ENCODE peak calls at places on chromosomes 4 and X, in six cellular contexts. One of them, this sample, is unnamed.

GRCh38 chrX:77936299-77936698 is 25.8 kb downstream of the ATP7A start:
- DNase-seq in SK-N-SH: no peak
- DNase-seq in HepG2: no peak
- DNase-seq in H1: no peak
- DNase-seq in GM12878: no peak
- DNase-seq in K562: no peak
- DNase-seq in this sample: no peak

GRCh38 chr4:48896845-48897244 is 9.7 kb downstream of the OCIAD2 start:
- DNase-seq in SK-N-SH: no peak
- DNase-seq in K562: no peak
- DNase-seq in HepG2: no peak
- DNase-seq in GM12878: no peak
- DNase-seq in H1: no peak
- DNase-seq in this sample: no peak

GRCh38 chrX:64805683-64806082 is 170.6 kb downstream of the ZC4H2 start:
- DNase-seq in SK-N-SH: no peak
- DNase-seq in HepG2: no peak
- DNase-seq in K562: no peak
- DNase-seq in GM12878: no peak
- DNase-seq in H1: no peak
- DNase-seq in this sample: no peak

GRCh38 chrX:146614693-146615524 is 194.7 kb upstream of the CXorf51B start:
- DNase-seq in GM12878: no peak
- DNase-seq in HepG2: no peak
- DNase-seq in SK-N-SH: no peak
- DNase-seq in K562: no peak
- DNase-seq in H1: no peak
- DNase-seq in this sample: no peak

GRCh38 chr4:10606483-10607155 is 77.9 kb downstream of the CLNK start:
- DNase-seq in GM12878: no peak
- DNase-seq in HepG2: no peak
- DNase-seq in K562: no peak
- DNase-seq in SK-N-SH: no peak
- DNase-seq in H1: no peak
- DNase-seq in this sample: no peak

GRCh38 chr4:86497980-86498379 is 96.1 kb upstream of the PTPN13 start:
- DNase-seq in H1: no peak
- DNase-seq in GM12878: no peak
- DNase-seq in SK-N-SH: no peak
- DNase-seq in K562: no peak
- DNase-seq in HepG2: no peak
- DNase-seq in this sample: no peak

GRCh38 chr4:186472948-186473347 is 82.4 kb downstream of the MTNR1A start:
- DNase-seq in GM12878: no peak
- DNase-seq in HepG2: peak
- DNase-seq in K562: no peak
- DNase-seq in SK-N-SH: peak
- DNase-seq in H1: no peak
- DNase-seq in this sample: peak

GRCh38 chrX:70755850-70756249 is 152.7 kb downstream of the TEX11 start:
- DNase-seq in SK-N-SH: no peak
- DNase-seq in HepG2: no peak
- DNase-seq in K562: no peak
- DNase-seq in H1: peak
- DNase-seq in GM12878: no peak
- DNase-seq in this sample: no peak

GRCh38 chr4:116531870-116532269 is 553.5 kb downstream of the TRAM1L1 start:
- DNase-seq in GM12878: no peak
- DNase-seq in K562: no peak
- DNase-seq in H1: no peak
- DNase-seq in SK-N-SH: no peak
- DNase-seq in HepG2: no peak
- DNase-seq in this sample: no peak

GRCh38 chr4:15778742-15779231 is 659 bp downstream of the CD38 start:
- DNase-seq in H1: peak
- DNase-seq in K562: no peak
- DNase-seq in GM12878: no peak
- DNase-seq in SK-N-SH: no peak
- DNase-seq in HepG2: no peak
- DNase-seq in this sample: peak

GRCh38 chr4:146059865-146060264 is 115.7 kb upstream of the LSM6 start:
- DNase-seq in GM12878: peak
- DNase-seq in HepG2: no peak
- DNase-seq in SK-N-SH: no peak
- DNase-seq in K562: no peak
- DNase-seq in H1: no peak
- DNase-seq in this sample: no peak

GRCh38 chrX:117568238-117568637 is 548.4 kb downstream of the KLHL13 start:
- DNase-seq in K562: no peak
- DNase-seq in GM12878: no peak
- DNase-seq in SK-N-SH: no peak
- DNase-seq in H1: no peak
- DNase-seq in HepG2: no peak
- DNase-seq in this sample: no peak

GRCh38 chr4:8370835-8371234 is 69.7 kb downstream of the ACOX3 start:
- DNase-seq in H1: no peak
- DNase-seq in GM12878: no peak
- DNase-seq in HepG2: no peak
- DNase-seq in K562: no peak
- DNase-seq in SK-N-SH: no peak
- DNase-seq in this sample: no peak

GRCh38 chr4:152156448-152156847 is 379.4 kb downstream of the FBXW7 start:
- DNase-seq in K562: no peak
- DNase-seq in HepG2: peak
- DNase-seq in H1: no peak
- DNase-seq in GM12878: no peak
- DNase-seq in SK-N-SH: no peak
- DNase-seq in this sample: no peak

GRCh38 chr4:168632246-168632832 is 135.5 kb downstream of the PALLD start:
- DNase-seq in SK-N-SH: no peak
- DNase-seq in GM12878: no peak
- DNase-seq in H1: no peak
- DNase-seq in K562: no peak
- DNase-seq in HepG2: no peak
- DNase-seq in this sample: no peak

GRCh38 chr4:5660185-5660584 is 48.2 kb downstream of the EVC2 start:
- DNase-seq in K562: no peak
- DNase-seq in GM12878: no peak
- DNase-seq in SK-N-SH: no peak
- DNase-seq in H1: no peak
- DNase-seq in HepG2: no peak
- DNase-seq in this sample: no peak

GRCh38 chr4:61507091-61507490 is 307.0 kb downstream of the ADGRL3 start:
- DNase-seq in H1: no peak
- DNase-seq in K562: no peak
- DNase-seq in SK-N-SH: no peak
- DNase-seq in GM12878: no peak
- DNase-seq in HepG2: no peak
- DNase-seq in this sample: no peak

GRCh38 chr4:181855307-181855706 is 387.9 kb upstream of the TENM3 start:
- DNase-seq in SK-N-SH: no peak
- DNase-seq in GM12878: no peak
- DNase-seq in H1: no peak
- DNase-seq in K562: no peak
- DNase-seq in HepG2: no peak
- DNase-seq in this sample: no peak

GRCh38 chrX:43817454-43817853 is 64.8 kb downstream of the MAOB start:
- DNase-seq in GM12878: no peak
- DNase-seq in SK-N-SH: no peak
- DNase-seq in K562: no peak
- DNase-seq in HepG2: no peak
- DNase-seq in H1: no peak
- DNase-seq in this sample: no peak

GRCh38 chr4:40617903-40618302 is 11.8 kb downstream of the RBM47 start:
- DNase-seq in SK-N-SH: no peak
- DNase-seq in H1: no peak
- DNase-seq in K562: no peak
- DNase-seq in HepG2: no peak
- DNase-seq in GM12878: no peak
- DNase-seq in this sample: no peak

GRCh38 chrX:141278306-141278705 is 36.0 kb upstream of the SPANXC start:
- DNase-seq in SK-N-SH: peak
- DNase-seq in K562: peak
- DNase-seq in HepG2: peak
- DNase-seq in GM12878: no peak
- DNase-seq in H1: peak
- DNase-seq in this sample: no peak

GRCh38 chrX:123399709-123400108 is 215.6 kb downstream of the GRIA3 start:
- DNase-seq in GM12878: no peak
- DNase-seq in HepG2: no peak
- DNase-seq in SK-N-SH: no peak
- DNase-seq in H1: no peak
- DNase-seq in K562: no peak
- DNase-seq in this sample: no peak

GRCh38 chrX:17007134-17007768 is 60.8 kb downstream of the REPS2 start:
- DNase-seq in HepG2: peak
- DNase-seq in SK-N-SH: peak
- DNase-seq in GM12878: no peak
- DNase-seq in K562: peak
- DNase-seq in H1: no peak
- DNase-seq in this sample: peak

GRCh38 chrX:19535481-19535880 is 20.2 kb upstream of the MAP3K15 start:
- DNase-seq in HepG2: peak
- DNase-seq in H1: no peak
- DNase-seq in GM12878: no peak
- DNase-seq in K562: no peak
- DNase-seq in SK-N-SH: peak
- DNase-seq in this sample: peak

GRCh38 chr4:152920768-152921167 is 15.4 kb upstream of the FHDC1 start:
- DNase-seq in K562: no peak
- DNase-seq in GM12878: no peak
- DNase-seq in HepG2: no peak
- DNase-seq in SK-N-SH: no peak
- DNase-seq in H1: no peak
- DNase-seq in this sample: no peak

GRCh38 chrX:129726307-129727111 is 12.3 kb upstream of the XPNPEP2 start:
- DNase-seq in SK-N-SH: peak
- DNase-seq in HepG2: peak
- DNase-seq in K562: peak
- DNase-seq in GM12878: no peak
- DNase-seq in H1: peak
- DNase-seq in this sample: peak

GRCh38 chr4:7226993-7227392 is 34.7 kb downstream of the SORCS2 start:
- DNase-seq in H1: no peak
- DNase-seq in GM12878: no peak
- DNase-seq in HepG2: no peak
- DNase-seq in SK-N-SH: peak
- DNase-seq in K562: no peak
- DNase-seq in this sample: no peak

GRCh38 chr4:32135642-32136041 is 1415.5 kb downstream of the PCDH7 start:
- DNase-seq in HepG2: no peak
- DNase-seq in GM12878: no peak
- DNase-seq in SK-N-SH: no peak
- DNase-seq in H1: no peak
- DNase-seq in K562: no peak
- DNase-seq in this sample: no peak

GRCh38 chr4:187070158-187070557 is 346.5 kb upstream of the FAT1 start:
- DNase-seq in GM12878: no peak
- DNase-seq in HepG2: no peak
- DNase-seq in SK-N-SH: no peak
- DNase-seq in K562: no peak
- DNase-seq in H1: no peak
- DNase-seq in this sample: no peak

GRCh38 chrX:129959493-129959832 is 23.0 kb upstream of the BCORL1 start:
- DNase-seq in K562: peak
- DNase-seq in GM12878: no peak
- DNase-seq in SK-N-SH: no peak
- DNase-seq in H1: no peak
- DNase-seq in HepG2: no peak
- DNase-seq in this sample: no peak

GRCh38 chrX:24357101-24357500 is 3.3 kb upstream of the SUPT20HL1 start:
- DNase-seq in K562: no peak
- DNase-seq in SK-N-SH: no peak
- DNase-seq in HepG2: no peak
- DNase-seq in H1: no peak
- DNase-seq in GM12878: no peak
- DNase-seq in this sample: no peak

GRCh38 chr4:81454953-81455352 is 16.8 kb downstream of the RASGEF1B start:
- DNase-seq in HepG2: no peak
- DNase-seq in K562: no peak
- DNase-seq in SK-N-SH: no peak
- DNase-seq in H1: no peak
- DNase-seq in GM12878: no peak
- DNase-seq in this sample: no peak

GRCh38 chrX:152418025-152418424 is 33.1 kb downstream of the GABRA3 start:
- DNase-seq in K562: no peak
- DNase-seq in H1: no peak
- DNase-seq in GM12878: no peak
- DNase-seq in HepG2: no peak
- DNase-seq in SK-N-SH: no peak
- DNase-seq in this sample: no peak
- TF ChIP-seq CHD2 in K562: no peak
- TF ChIP-seq CHD2 in H1: no peak
- TF ChIP-seq CHD2 in GM12878: no peak
- TF ChIP-seq CHD2 in HepG2: no peak
- TF ChIP-seq CHD2 in SK-N-SH: no peak
- TF ChIP-seq CHD2 in this sample: no peak

DNA sequence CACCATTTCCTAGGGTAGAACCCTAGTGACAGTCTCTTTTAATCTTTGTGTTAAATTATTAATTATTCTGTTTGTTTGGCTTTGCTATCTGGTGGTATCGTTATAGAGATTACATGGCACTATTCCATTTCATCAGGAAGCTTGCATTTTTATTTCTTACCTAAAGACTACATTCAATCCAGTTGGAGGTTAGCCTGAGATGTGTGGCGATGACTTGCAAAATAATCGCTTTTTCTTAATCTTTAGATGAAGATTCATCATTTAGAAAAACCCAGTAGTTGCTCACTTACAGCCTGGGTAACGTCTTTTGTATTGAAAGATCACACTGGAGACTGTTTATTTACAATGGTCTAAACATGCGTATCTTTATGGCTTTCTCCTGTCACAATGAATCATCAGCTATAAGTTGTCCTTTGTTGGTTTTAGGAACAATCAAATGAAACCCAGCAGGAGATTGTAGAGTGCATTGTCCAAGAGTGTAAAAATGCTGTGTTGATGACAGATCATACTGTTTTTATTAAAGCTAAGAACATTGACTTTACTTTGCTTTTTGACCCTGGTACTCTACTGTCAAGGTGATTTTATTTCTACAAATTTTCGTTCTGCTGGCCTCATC is 281.7 kb upstream of the PITX2 start:
- DNase-seq in GM12878: no peak
- DNase-seq in H1: no peak
- DNase-seq in SK-N-SH: no peak
- DNase-seq in HepG2: no peak
- DNase-seq in K562: no peak
- DNase-seq in this sample: peak
- TF ChIP-seq CHD2 in GM12878: no peak
- TF ChIP-seq CHD2 in H1: no peak
- TF ChIP-seq CHD2 in SK-N-SH: no peak
- TF ChIP-seq CHD2 in HepG2: no peak
- TF ChIP-seq CHD2 in K562: no peak
- TF ChIP-seq CHD2 in this sample: no peak

GRCh38 chrX:38117485-38117884 is 103.2 kb downstream of the SRPX start:
- DNase-seq in H1: no peak
- DNase-seq in GM12878: no peak
- DNase-seq in SK-N-SH: no peak
- DNase-seq in HepG2: no peak
- DNase-seq in K562: no peak
- DNase-seq in this sample: no peak
- TF ChIP-seq CHD2 in H1: no peak
- TF ChIP-seq CHD2 in GM12878: no peak
- TF ChIP-seq CHD2 in SK-N-SH: no peak
- TF ChIP-seq CHD2 in HepG2: no peak
- TF ChIP-seq CHD2 in K562: no peak
- TF ChIP-seq CHD2 in this sample: no peak

GRCh38 chrX:49039598-49040375 is 3.4 kb downstream of the TFE3 start:
- DNase-seq in K562: peak
- DNase-seq in SK-N-SH: peak
- DNase-seq in GM12878: no peak
- DNase-seq in HepG2: peak
- DNase-seq in H1: peak
- DNase-seq in this sample: peak
- TF ChIP-seq CHD2 in K562: no peak
- TF ChIP-seq CHD2 in SK-N-SH: no peak
- TF ChIP-seq CHD2 in GM12878: no peak
- TF ChIP-seq CHD2 in HepG2: no peak
- TF ChIP-seq CHD2 in H1: no peak
- TF ChIP-seq CHD2 in this sample: no peak

This sample was measured in A549.